ENCODE peak calls at places on chromosomes 1 and 21, in six cellular contexts. One of them, this sample, is unnamed.

GRCh38 chr1:44294588-44295007 is 60.5 kb downstream of the ERI3 start:
- DNase-seq in left ventricle myocardium inferior: no peak
- DNase-seq in cardiac muscle cell: peak
- DNase-seq in AG04450: peak
- DNase-seq in gastrocnemius medialis: peak
- DNase-seq in psoas muscle: peak
- DNase-seq in this sample: peak

GRCh38 chr21:25790122-25790951 is 55.6 kb downstream of the GABPA start:
- DNase-seq in left ventricle myocardium inferior: no peak
- DNase-seq in cardiac muscle cell: peak
- DNase-seq in AG04450: no peak
- DNase-seq in gastrocnemius medialis: no peak
- DNase-seq in psoas muscle: no peak
- DNase-seq in this sample: peak

GRCh38 chr1:167912294-167912693 is 1.6 kb downstream of the ADCY10 start:
- DNase-seq in left ventricle myocardium inferior: no peak
- DNase-seq in cardiac muscle cell: no peak
- DNase-seq in AG04450: no peak
- DNase-seq in gastrocnemius medialis: no peak
- DNase-seq in psoas muscle: no peak
- DNase-seq in this sample: no peak

GRCh38 chr1:204637985-204638356 is 47.6 kb downstream of the LRRN2 start:
- DNase-seq in left ventricle myocardium inferior: no peak
- DNase-seq in cardiac muscle cell: no peak
- DNase-seq in AG04450: no peak
- DNase-seq in gastrocnemius medialis: no peak
- DNase-seq in psoas muscle: no peak
- DNase-seq in this sample: peak

GRCh38 chr1:183575606-183576005 is 14.7 kb downstream of the NCF2 start:
- DNase-seq in left ventricle myocardium inferior: no peak
- DNase-seq in cardiac muscle cell: no peak
- DNase-seq in AG04450: no peak
- DNase-seq in gastrocnemius medialis: no peak
- DNase-seq in psoas muscle: no peak
- DNase-seq in this sample: no peak

GRCh38 chr1:173195596-173196088 is 11.5 kb downstream of the TNFSF4 start:
- DNase-seq in left ventricle myocardium inferior: no peak
- DNase-seq in cardiac muscle cell: no peak
- DNase-seq in AG04450: no peak
- DNase-seq in gastrocnemius medialis: no peak
- DNase-seq in psoas muscle: no peak
- DNase-seq in this sample: no peak

GRCh38 chr1:155989242-155989991 is 11.1 kb upstream of the ARHGEF2 start:
- DNase-seq in left ventricle myocardium inferior: peak
- DNase-seq in cardiac muscle cell: peak
- DNase-seq in AG04450: no peak
- DNase-seq in gastrocnemius medialis: peak
- DNase-seq in psoas muscle: peak
- DNase-seq in this sample: peak

GRCh38 chr1:27332536-27333281 is 9.1 kb upstream of the SYTL1 start:
- DNase-seq in left ventricle myocardium inferior: peak
- DNase-seq in cardiac muscle cell: peak
- DNase-seq in AG04450: no peak
- DNase-seq in gastrocnemius medialis: no peak
- DNase-seq in psoas muscle: peak
- DNase-seq in this sample: peak

GRCh38 chr1:191912517-191912916 is 245.7 kb upstream of the RGS18 start:
- DNase-seq in left ventricle myocardium inferior: no peak
- DNase-seq in cardiac muscle cell: no peak
- DNase-seq in AG04450: no peak
- DNase-seq in gastrocnemius medialis: no peak
- DNase-seq in psoas muscle: no peak
- DNase-seq in this sample: no peak

GRCh38 chr1:231786126-231786525 is 159.5 kb downstream of the DISC1 start:
- DNase-seq in left ventricle myocardium inferior: no peak
- DNase-seq in cardiac muscle cell: no peak
- DNase-seq in AG04450: no peak
- DNase-seq in gastrocnemius medialis: no peak
- DNase-seq in psoas muscle: no peak
- DNase-seq in this sample: no peak

GRCh38 chr1:201360901-201361651 is 16.4 kb downstream of the TNNT2 start:
- DNase-seq in left ventricle myocardium inferior: peak
- DNase-seq in cardiac muscle cell: no peak
- DNase-seq in AG04450: no peak
- DNase-seq in gastrocnemius medialis: no peak
- DNase-seq in psoas muscle: no peak
- DNase-seq in this sample: no peak

GRCh38 chr1:208239518-208240381 is 4.4 kb downstream of the PLXNA2 start:
- DNase-seq in left ventricle myocardium inferior: no peak
- DNase-seq in cardiac muscle cell: no peak
- DNase-seq in AG04450: no peak
- DNase-seq in gastrocnemius medialis: no peak
- DNase-seq in psoas muscle: no peak
- DNase-seq in this sample: no peak
- H3K4me3 ChIP-seq in left ventricle myocardium inferior: peak
- H3K4me3 ChIP-seq in cardiac muscle cell: no peak
- H3K4me3 ChIP-seq in AG04450: no peak
- H3K4me3 ChIP-seq in gastrocnemius medialis: peak
- H3K4me3 ChIP-seq in psoas muscle: peak
- H3K4me3 ChIP-seq in this sample: no peak

DNA sequence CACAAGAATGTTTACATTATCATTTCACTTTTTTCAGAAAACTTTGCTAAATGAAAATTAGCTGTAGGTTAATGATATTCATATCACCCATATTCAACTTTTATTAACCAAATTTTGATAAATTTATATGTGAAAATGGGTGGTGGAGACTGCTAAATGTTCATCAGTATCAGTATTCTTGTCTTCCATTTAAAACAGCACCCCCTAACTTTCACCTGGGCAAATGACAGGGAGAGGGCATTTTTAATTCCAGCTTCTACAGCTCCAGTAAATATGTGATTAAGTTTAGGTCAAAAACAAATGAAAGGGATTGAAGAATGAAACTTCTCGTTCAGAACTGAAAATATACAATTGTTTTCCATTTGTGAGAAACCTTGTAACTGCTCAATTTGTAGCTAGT is 722.2 kb downstream of the KCNT2 start:
- DNase-seq in left ventricle myocardium inferior: no peak
- DNase-seq in cardiac muscle cell: no peak
- DNase-seq in AG04450: no peak
- DNase-seq in gastrocnemius medialis: no peak
- DNase-seq in psoas muscle: no peak
- DNase-seq in this sample: no peak
- TF ChIP-seq CTCF in left ventricle myocardium inferior: no peak
- TF ChIP-seq CTCF in cardiac muscle cell: no peak
- TF ChIP-seq CTCF in AG04450: no peak
- TF ChIP-seq CTCF in gastrocnemius medialis: no peak
- TF ChIP-seq CTCF in psoas muscle: no peak
- TF ChIP-seq CTCF in this sample: no peak

GRCh38 chr1:41890841-41891311 is 27.8 kb downstream of the HIVEP3 start:
- DNase-seq in left ventricle myocardium inferior: peak
- DNase-seq in cardiac muscle cell: peak
- DNase-seq in AG04450: no peak
- DNase-seq in gastrocnemius medialis: peak
- DNase-seq in psoas muscle: peak
- DNase-seq in this sample: no peak
- H3K4me3 ChIP-seq in left ventricle myocardium inferior: peak
- H3K4me3 ChIP-seq in cardiac muscle cell: no peak
- H3K4me3 ChIP-seq in AG04450: no peak
- H3K4me3 ChIP-seq in gastrocnemius medialis: peak
- H3K4me3 ChIP-seq in psoas muscle: peak
- H3K4me3 ChIP-seq in this sample: no peak

DNA sequence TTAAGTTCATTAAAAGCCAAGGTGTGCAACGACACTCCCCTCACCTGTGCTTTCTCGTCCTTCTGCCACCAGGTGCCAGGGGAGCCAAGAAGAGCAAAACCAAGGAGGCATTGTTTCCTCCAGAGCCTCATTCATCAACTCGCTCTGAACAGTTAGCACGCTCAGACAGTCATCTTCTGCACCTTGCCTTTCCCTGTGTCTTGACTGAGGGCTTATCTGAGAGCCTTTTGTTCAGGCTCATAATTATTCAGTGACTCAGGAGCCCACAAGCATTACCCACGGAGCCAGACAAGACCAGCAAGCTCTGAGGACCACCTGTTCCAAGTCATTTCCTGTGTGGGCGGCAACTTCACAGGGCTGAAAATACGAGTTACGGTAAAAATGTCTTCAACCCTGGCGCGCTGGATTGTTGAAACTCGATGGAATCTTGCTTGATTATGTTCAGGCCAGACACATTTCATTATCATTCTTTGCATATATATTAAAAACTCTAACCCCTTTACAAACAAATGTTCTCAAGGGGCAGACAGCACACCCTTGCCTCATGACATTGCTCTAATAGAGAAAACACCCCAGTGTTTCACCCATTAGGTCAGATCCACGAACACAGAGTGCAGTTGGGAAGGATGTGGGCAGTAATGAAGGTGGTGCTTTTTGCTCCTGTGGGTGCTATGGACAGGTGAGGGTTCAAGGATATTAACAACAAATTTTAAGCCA is 89.7 kb upstream of the RUNX1 start:
- DNase-seq in left ventricle myocardium inferior: no peak
- DNase-seq in cardiac muscle cell: peak
- DNase-seq in AG04450: peak
- DNase-seq in gastrocnemius medialis: no peak
- DNase-seq in psoas muscle: no peak
- DNase-seq in this sample: peak
- TF ChIP-seq CTCF in left ventricle myocardium inferior: no peak
- TF ChIP-seq CTCF in cardiac muscle cell: no peak
- TF ChIP-seq CTCF in AG04450: no peak
- TF ChIP-seq CTCF in gastrocnemius medialis: no peak
- TF ChIP-seq CTCF in psoas muscle: no peak
- TF ChIP-seq CTCF in this sample: no peak

DNA sequence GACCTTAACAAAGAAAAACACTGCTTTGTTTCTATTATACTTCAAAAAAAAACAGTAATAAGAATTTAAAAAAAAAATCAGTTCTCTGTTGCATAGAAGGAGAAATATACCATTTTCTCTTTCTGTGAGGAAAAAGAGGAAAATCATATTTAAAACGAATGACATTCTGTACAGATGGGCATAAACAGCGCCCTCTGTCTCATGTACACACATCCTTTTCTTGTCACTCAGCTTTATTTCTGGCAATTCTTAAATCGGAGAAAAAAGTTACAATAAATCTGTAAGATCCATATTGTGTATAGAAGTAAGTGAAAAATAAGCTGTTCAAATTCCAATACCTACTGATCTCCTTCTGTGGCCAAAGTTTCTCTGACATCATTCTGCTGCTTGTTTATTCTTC is 245.4 kb downstream of the SMYD3 start:
- DNase-seq in left ventricle myocardium inferior: no peak
- DNase-seq in cardiac muscle cell: no peak
- DNase-seq in AG04450: no peak
- DNase-seq in gastrocnemius medialis: no peak
- DNase-seq in psoas muscle: no peak
- DNase-seq in this sample: no peak
- H3K4me3 ChIP-seq in left ventricle myocardium inferior: no peak
- H3K4me3 ChIP-seq in cardiac muscle cell: no peak
- H3K4me3 ChIP-seq in AG04450: no peak
- H3K4me3 ChIP-seq in gastrocnemius medialis: no peak
- H3K4me3 ChIP-seq in psoas muscle: no peak
- H3K4me3 ChIP-seq in this sample: no peak